ENCODE peak calls at places on chromosomes 5 and 9, in five cellular contexts. T, L, N, O and P are unnamed samples.

GRCh38 chr5:134539732-134540131 is 14.3 kb downstream of the JADE2 start:
- DNase-seq in T (no peak), L (no peak), N (no peak), O (no peak), P (no peak)

GRCh38 chr9:92964981-92965758 is 17.8 kb downstream of the FGD3 start:
- DNase-seq in T (no peak), L (no peak), N (no peak), O (peak), P (no peak)

GRCh38 chr5:113764382-113764781 is 250.9 kb downstream of the YTHDC2 start:
- DNase-seq in T (no peak), L (no peak), N (no peak), O (no peak), P (no peak)

GRCh38 chr5:76622973-76623596 is at the start of gene F2RL2:
- DNase-seq in T (no peak), L (no peak), N (no peak), O (no peak), P (no peak)

GRCh38 chr9:98171176-98171925 is 21.1 kb downstream of the CORO2A start:
- DNase-seq in T (no peak), L (no peak), N (no peak), O (no peak), P (no peak)

GRCh38 chr5:65809817-65810531 is 88.0 kb downstream of the NLN start:
- DNase-seq in T (no peak), L (no peak), N (peak), O (no peak), P (no peak)

GRCh38 chr9:15249042-15249818 is 57.8 kb downstream of the TTC39B start:
- DNase-seq in T (peak), L (no peak), N (no peak), O (no peak), P (no peak)

GRCh38 chr9:135961811-135962695 is 880 bp upstream of the UBAC1 start:
- DNase-seq in T (no peak), L (no peak), N (no peak), O (no peak), P (no peak)

GRCh38 chr5:45796959-45797553 is 100.9 kb upstream of the HCN1 start:
- DNase-seq in T (no peak), L (no peak), N (no peak), O (no peak), P (no peak)

GRCh38 chr5:88325868-88326267 is 57.2 kb upstream of the TMEM161B start:
- DNase-seq in T (no peak), L (no peak), N (no peak), O (no peak), P (no peak)

GRCh38 chr9:134058716-134059115 is 9.1 kb downstream of the BRD3 start:
- DNase-seq in T (no peak), L (no peak), N (no peak), O (no peak), P (no peak)

GRCh38 chr9:78666818-78667429 is 370.0 kb downstream of the PSAT1 start:
- DNase-seq in T (no peak), L (no peak), N (no peak), O (no peak), P (no peak)

GRCh38 chr9:34688329-34689161 is 2.5 kb downstream of the CCL19 start:
- DNase-seq in T (no peak), L (no peak), N (no peak), O (no peak), P (no peak)

GRCh38 chr5:172283020-172283861 is at the start of gene UBTD2:
- DNase-seq in T (peak), L (peak), N (peak), O (peak), P (peak)

GRCh38 chr5:150296496-150296895 is 6.2 kb downstream of the ARSI start:
- DNase-seq in T (no peak), L (no peak), N (no peak), O (no peak), P (no peak)

GRCh38 chr5:104400941-104401340 is 838.4 kb upstream of the NUDT12 start:
- DNase-seq in T (no peak), L (no peak), N (no peak), O (no peak), P (no peak)

GRCh38 chr9:101380295-101380694 is 4.5 kb downstream of the BAAT start:
- DNase-seq in T (no peak), L (no peak), N (no peak), O (no peak), P (no peak)

GRCh38 chr5:106691701-106692100 is 979.0 kb downstream of the EFNA5 start:
- DNase-seq in T (no peak), L (no peak), N (no peak), O (no peak), P (no peak)

GRCh38 chr9:83538172-83538889 is at the start of gene FRMD3:
- DNase-seq in T (peak), L (peak), N (peak), O (no peak), P (no peak)

GRCh38 chr5:148740966-148741742 is 85.3 kb upstream of the ADRB2 start:
- DNase-seq in T (peak), L (no peak), N (no peak), O (no peak), P (peak)

GRCh38 chr5:17154211-17154996 is 63.0 kb upstream of the BASP1 start:
- DNase-seq in T (no peak), L (no peak), N (no peak), O (no peak), P (no peak)

GRCh38 chr5:14208071-14209021 is 65.2 kb downstream of the TRIO start:
- DNase-seq in T (no peak), L (no peak), N (no peak), O (no peak), P (no peak)

GRCh38 chr9:114386886-114387677 is 700 bp downstream of the AKNA start:
- DNase-seq in T (no peak), L (no peak), N (no peak), O (peak), P (peak)

GRCh38 chr9:93898026-93898425 is 57.1 kb downstream of the BARX1 start:
- DNase-seq in T (no peak), L (no peak), N (no peak), O (no peak), P (no peak)

GRCh38 chr9:79939819-79940218 is 368.1 kb downstream of the TLE4 start:
- DNase-seq in T (no peak), L (no peak), N (no peak), O (no peak), P (no peak)

GRCh38 chr5:67182406-67182805 is 14.2 kb downstream of the CD180 start:
- DNase-seq in T (no peak), L (no peak), N (no peak), O (no peak), P (no peak)

GRCh38 chr5:71014186-71014585 is 11.0 kb downstream of the NAIP start:
- DNase-seq in T (no peak), L (no peak), N (no peak), O (no peak), P (no peak)

GRCh38 chr5:179900206-179900605 is 7.5 kb downstream of the TBC1D9B start:
- DNase-seq in T (no peak), L (no peak), N (no peak), O (no peak), P (no peak)

GRCh38 chr9:109035684-109036423 is 22.6 kb upstream of the CTNNAL1 start:
- DNase-seq in T (no peak), L (no peak), N (peak), O (no peak), P (no peak)

GRCh38 chr5:143341807-143342570 is 61.5 kb downstream of the NR3C1 start:
- DNase-seq in T (no peak), L (no peak), N (no peak), O (no peak), P (no peak)

GRCh38 chr5:31632460-31632859 is 6.5 kb upstream of the PDZD2 start:
- DNase-seq in T (no peak), L (no peak), N (no peak), O (no peak), P (no peak)

GRCh38 chr9:116646661-116647514 is 40.2 kb upstream of the TRIM32 start:
- DNase-seq in T (no peak), L (no peak), N (no peak), O (no peak), P (no peak)

GRCh38 chr5:39102684-39103155 is 28.5 kb upstream of the RICTOR start:
- DNase-seq in T (no peak), L (no peak), N (no peak), O (no peak), P (no peak)

GRCh38 chr9:121556580-121556979 is 56.9 kb upstream of the GGTA1 start:
- DNase-seq in T (no peak), L (no peak), N (no peak), O (no peak), P (no peak)

GRCh38 chr9:108486791-108487190 is 369.0 kb downstream of the ACTL7B start:
- DNase-seq in T (no peak), L (no peak), N (no peak), O (no peak), P (no peak)

GRCh38 chr9:12708562-12709298 is 15.5 kb downstream of the TYRP1 start:
- DNase-seq in T (no peak), L (no peak), N (no peak), O (no peak), P (no peak)

GRCh38 chr9:68869020-68869419 is 144.9 kb downstream of the PRKACG start:
- DNase-seq in T (no peak), L (no peak), N (no peak), O (no peak), P (no peak)

GRCh38 chr5:15132816-15133405 is 261.3 kb upstream of the ANKH start:
- DNase-seq in T (no peak), L (no peak), N (no peak), O (no peak), P (no peak)

GRCh38 chr5:57416246-57416996 is 66.2 kb downstream of the ACTBL2 start:
- DNase-seq in T (no peak), L (no peak), N (no peak), O (no peak), P (no peak)